ENCODE peak calls at places on chromosomes 1 and 21, in ten cellular contexts. P, Y, D, A, Z, K, V, X, E and F are unnamed samples.
A peak's percentile ranks its signal among the peaks of the same experiment; 100 is the strongest.

GRCh38 chr21:29091032-29091431 is 17.6 kb upstream of the CCT8 start:
- DNase-seq in K (no peak), D (peak; percentile 84), Z (no peak), Y (no peak), A (no peak), E (no peak), P (no peak), X (no peak), V (no peak), F (no peak)

GRCh38 chr1:220227393-220227792 is 44.9 kb downstream of the RAB3GAP2 start:
- DNase-seq in V (no peak), Z (no peak), K (no peak), X (no peak), P (no peak), A (no peak), E (no peak), D (no peak), Y (no peak), F (no peak)

GRCh38 chr1:47751188-47751587 is 246.0 kb downstream of the TRABD2B start:
- DNase-seq in Y (peak; percentile 15), D (no peak), P (no peak), K (no peak), Z (no peak), V (no peak), X (no peak), E (no peak), A (no peak), F (no peak)

GRCh38 chr1:24707659-24708058 is 37.6 kb upstream of the CLIC4 start:
- DNase-seq in E (no peak), K (no peak), Y (peak; percentile 24), Z (no peak), X (no peak), D (peak; percentile 80), P (no peak), A (no peak), V (no peak), F (no peak)

GRCh38 chr1:83676106-83676505 is 322.8 kb downstream of the TTLL7 start:
- DNase-seq in X (no peak), Y (no peak), V (no peak), P (no peak), Z (no peak), A (no peak), K (no peak), D (no peak), E (no peak), F (no peak)

GRCh38 chr1:22111115-22111514 is 31.8 kb downstream of the WNT4 start:
- DNase-seq in K (no peak), D (no peak), X (no peak), E (no peak), Z (no peak), Y (no peak), V (no peak), A (no peak), P (no peak), F (no peak)

GRCh38 chr1:43722825-43723224 is 15.5 kb downstream of the ST3GAL3 start:
- DNase-seq in A (no peak), Y (no peak), V (no peak), X (no peak), P (no peak), K (peak; percentile 48), D (no peak), Z (no peak), E (no peak), F (no peak)

GRCh38 chr1:28668956-28669719 is 554 bp downstream of the GMEB1 start:
- DNase-seq in P (peak; percentile 41), A (no peak), K (peak; percentile 63), Y (peak; percentile 57), E (peak; percentile 65), X (peak; percentile 97), V (peak; percentile 45), Z (peak; percentile 51), D (peak; percentile 33), F (peak; percentile 48)

GRCh38 chr1:212976586-212976985 is 26.2 kb downstream of the VASH2 start:
- DNase-seq in D (no peak), Z (no peak), V (no peak), E (no peak), K (no peak), Y (no peak), X (no peak), P (no peak), A (no peak), F (no peak)

GRCh38 chr1:78649628-78650027 is at the start of gene IFI44:
- DNase-seq in X (peak; percentile 16), P (peak; percentile 83), Z (no peak), Y (peak; percentile 12), K (no peak), D (peak; percentile 77), V (no peak), E (peak; percentile 84), A (peak; percentile 85), F (peak; percentile 38)

GRCh38 chr1:226181996-226182714 is 4.4 kb downstream of the ACBD3 start:
- DNase-seq in P (peak; percentile 33), E (peak; percentile 68), X (peak; percentile 34), D (peak; percentile 59), V (no peak), Y (peak; percentile 83), K (peak; percentile 29), A (peak; percentile 43), Z (peak; percentile 13), F (no peak)

GRCh38 chr1:225445644-225446297 is 17.9 kb upstream of the LBR start:
- DNase-seq in X (no peak), Y (no peak), K (no peak), Z (no peak), E (no peak), D (no peak), A (no peak), V (no peak), P (no peak), F (no peak)

GRCh38 chr1:167273027-167273800 is 52.5 kb downstream of the POU2F1 start:
- DNase-seq in A (no peak), E (no peak), D (peak; percentile 8), P (no peak), Z (no peak), V (no peak), K (no peak), Y (peak; percentile 27), X (no peak), F (no peak)

GRCh38 chr21:46065215-46065992 is 32.5 kb upstream of the COL6A2 start:
- DNase-seq in K (no peak), X (no peak), P (peak; percentile 29), V (no peak), A (peak; percentile 67), D (peak; percentile 76), E (peak; percentile 63), Y (no peak), Z (no peak), F (no peak)

GRCh38 chr1:226763741-226764264 is 24.7 kb upstream of the ITPKB start:
- DNase-seq in V (no peak), A (no peak), Y (no peak), E (no peak), Z (peak; percentile 10), D (peak; percentile 96), K (peak; percentile 65), X (peak; percentile 23), P (no peak), F (no peak)

GRCh38 chr1:58816072-58816746 is 32.4 kb upstream of the JUN start:
- DNase-seq in P (peak; percentile 92), Y (peak; percentile 91), A (peak; percentile 85), K (peak; percentile 87), Z (peak; percentile 79), E (peak; percentile 94), X (peak; percentile 93), D (peak; percentile 89), V (peak; percentile 64), F (peak; percentile 83)

GRCh38 chr1:187999973-188000372 is 1171.2 kb downstream of the PLA2G4A start:
- DNase-seq in X (no peak), E (no peak), Z (no peak), P (no peak), Y (no peak), A (no peak), V (no peak), D (peak; percentile 17), K (peak; percentile 18), F (no peak)
- TF ChIP-seq CTCF in X (no peak), E (peak; percentile 39), Z (no peak), P (no peak), Y (no peak), A (no peak), V (no peak), D (peak; percentile 32), K (peak; percentile 48), F (no peak)

GRCh38 chr21:31781737-31782136 is 49.8 kb upstream of the SCAF4 start:
- DNase-seq in P (peak; percentile 31), K (no peak), A (peak; percentile 57), Y (no peak), V (no peak), X (no peak), E (peak; percentile 42), D (peak; percentile 53), Z (no peak), F (no peak)

GRCh38 chr21:31786164-31786920 is 54.4 kb upstream of the SCAF4 start:
- DNase-seq in E (no peak), P (peak; percentile 32), Z (no peak), K (no peak), V (no peak), A (no peak), X (no peak), Y (no peak), D (no peak), F (no peak)

GRCh38 chr21:31777857-31778256 is 45.9 kb upstream of the SCAF4 start:
- DNase-seq in E (no peak), Y (no peak), X (no peak), Z (no peak), P (no peak), K (no peak), D (no peak), V (no peak), A (no peak), F (no peak)

DNA sequence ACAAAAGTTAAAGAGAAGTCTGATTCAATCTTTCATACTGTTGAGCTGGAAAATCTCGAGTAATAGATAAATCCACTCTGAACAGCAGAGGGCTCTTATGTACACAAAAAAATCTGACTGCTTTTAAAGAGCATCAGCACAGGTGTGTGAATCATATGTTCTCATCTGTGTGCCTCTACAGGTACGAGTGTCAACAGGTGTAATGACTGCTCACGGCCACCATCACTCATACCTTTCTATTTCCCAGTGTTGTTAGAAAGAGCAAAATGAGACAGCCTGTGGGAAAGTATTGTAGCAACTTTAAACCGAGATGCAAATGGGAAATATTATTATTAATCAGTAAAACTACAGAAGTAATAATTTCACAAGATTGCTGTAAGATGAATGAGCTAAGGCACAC is 49.0 kb upstream of the SCAF4 start:
- DNase-seq in A (no peak), Y (no peak), Z (no peak), V (no peak), K (peak; percentile 21), P (no peak), E (no peak), D (no peak), X (no peak), F (no peak)
- TF ChIP-seq CTCF in A (no peak), Y (no peak), Z (no peak), V (peak; percentile 62), K (peak; percentile 39), P (no peak), E (no peak), D (no peak), X (no peak), F (no peak)

GRCh38 chr21:32951041-32951440 is 74.7 kb upstream of the OLIG2 start:
- DNase-seq in V (no peak), D (no peak), X (no peak), E (no peak), K (peak; percentile 49), Y (no peak), P (no peak), Z (no peak), A (no peak), F (no peak)
- TF ChIP-seq CTCF in V (no peak), D (no peak), X (no peak), E (no peak), K (no peak), Y (no peak), P (no peak), Z (no peak), A (no peak), F (no peak)

GRCh38 chr21:17045214-17045835 is 467.5 kb upstream of the CXADR start:
- DNase-seq in P (no peak), V (no peak), A (no peak), X (no peak), Z (no peak), Y (peak; percentile 8), E (no peak), D (peak; percentile 15), K (peak; percentile 38), F (no peak)
- TF ChIP-seq CTCF in P (no peak), V (peak; percentile 64), A (no peak), X (no peak), Z (peak; percentile 51), Y (no peak), E (peak; percentile 51), D (peak; percentile 47), K (peak; percentile 48), F (no peak)